ENCODE peak calls at places on chromosomes 13 and 19, in five cellular contexts. H, G, F, U and X are unnamed samples.

GRCh38 chr13:32305646-32306045 is 9.5 kb downstream of the ZAR1L start:
- DNase-seq in H (no peak), G (no peak), F (no peak), U (no peak), X (no peak)

GRCh38 chr13:40536443-40537113 is 129.9 kb downstream of the FOXO1 start:
- DNase-seq in H (peak), G (no peak), F (peak), U (no peak), X (no peak)

GRCh38 chr19:19146000-19146608 is 7.8 kb upstream of the TMEM161A start:
- DNase-seq in H (peak), G (peak), F (peak), U (peak), X (peak)

GRCh38 chr13:74040200-74040599 is 94.0 kb downstream of the KLF12 start:
- DNase-seq in H (peak), G (peak), F (peak), U (peak), X (peak)

GRCh38 chr13:21967871-21968270 is 297.0 kb downstream of the FGF9 start:
- DNase-seq in H (no peak), G (peak), F (no peak), U (no peak), X (no peak)

GRCh38 chr19:38031423-38031770 is 124.4 kb downstream of the SIPA1L3 start:
- DNase-seq in H (no peak), G (peak), F (no peak), U (no peak), X (no peak)

GRCh38 chr13:113315992-113316391 is 19.0 kb downstream of the LAMP1 start:
- DNase-seq in H (peak), G (no peak), F (no peak), U (no peak), X (no peak)

GRCh38 chr19:17680235-17680722 is 7.9 kb downstream of the UNC13A start:
- DNase-seq in H (peak), G (peak), F (peak), U (peak), X (no peak)

GRCh38 chr13:26914624-26915023 is 154.0 kb upstream of the GPR12 start:
- DNase-seq in H (no peak), G (no peak), F (no peak), U (no peak), X (no peak)

GRCh38 chr19:35167251-35168119 is 12.9 kb downstream of the FXYD5 start:
- DNase-seq in H (no peak), G (no peak), F (no peak), U (peak), X (no peak)

GRCh38 chr19:8640402-8641004 is 10.1 kb downstream of the NFILZ start:
- DNase-seq in H (peak), G (no peak), F (no peak), U (no peak), X (no peak)

GRCh38 chr13:35917252-35917941 is 213.8 kb downstream of the DCLK1 start:
- DNase-seq in H (no peak), G (no peak), F (peak), U (no peak), X (no peak)

GRCh38 chr13:46598140-46598819 is 45.3 kb downstream of the LRCH1 start:
- DNase-seq in H (no peak), G (no peak), F (no peak), U (no peak), X (no peak)

GRCh38 chr13:20582026-20582425 is 15.1 kb downstream of the IFT88 start:
- DNase-seq in H (no peak), G (no peak), F (no peak), U (no peak), X (no peak)

GRCh38 chr13:27177852-27178251 is 6.2 kb upstream of the USP12 start:
- DNase-seq in H (no peak), G (no peak), F (peak), U (peak), X (no peak)

GRCh38 chr19:15623711-15624318 is 8.8 kb downstream of the CYP4F8 start:
- DNase-seq in H (no peak), G (no peak), F (peak), U (peak), X (no peak)

GRCh38 chr19:32748497-32748896 is 28.9 kb downstream of the TDRD12 start:
- DNase-seq in H (no peak), G (no peak), F (peak), U (no peak), X (no peak)

GRCh38 chr13:48588120-48588519 is 55.2 kb upstream of the RCBTB2 start:
- DNase-seq in H (no peak), G (no peak), F (no peak), U (no peak), X (no peak)

GRCh38 chr13:112968910-112969691 is at the start of gene MCF2L:
- DNase-seq in H (no peak), G (peak), F (peak), U (peak), X (peak)

GRCh38 chr13:23440821-23441608 is 7.5 kb upstream of the SACS start:
- DNase-seq in H (no peak), G (peak), F (no peak), U (no peak), X (no peak)

GRCh38 chr13:26221721-26222522 is at the start of gene RNF6:
- DNase-seq in H (peak), G (peak), F (peak), U (peak), X (peak)

GRCh38 chr13:114126789-114127472 is 5.5 kb downstream of the RASA3 start:
- DNase-seq in H (no peak), G (no peak), F (no peak), U (no peak), X (no peak)

GRCh38 chr19:23075031-23075733 is 41.6 kb upstream of the ZNF730 start:
- DNase-seq in H (peak), G (peak), F (peak), U (peak), X (peak)

DNA sequence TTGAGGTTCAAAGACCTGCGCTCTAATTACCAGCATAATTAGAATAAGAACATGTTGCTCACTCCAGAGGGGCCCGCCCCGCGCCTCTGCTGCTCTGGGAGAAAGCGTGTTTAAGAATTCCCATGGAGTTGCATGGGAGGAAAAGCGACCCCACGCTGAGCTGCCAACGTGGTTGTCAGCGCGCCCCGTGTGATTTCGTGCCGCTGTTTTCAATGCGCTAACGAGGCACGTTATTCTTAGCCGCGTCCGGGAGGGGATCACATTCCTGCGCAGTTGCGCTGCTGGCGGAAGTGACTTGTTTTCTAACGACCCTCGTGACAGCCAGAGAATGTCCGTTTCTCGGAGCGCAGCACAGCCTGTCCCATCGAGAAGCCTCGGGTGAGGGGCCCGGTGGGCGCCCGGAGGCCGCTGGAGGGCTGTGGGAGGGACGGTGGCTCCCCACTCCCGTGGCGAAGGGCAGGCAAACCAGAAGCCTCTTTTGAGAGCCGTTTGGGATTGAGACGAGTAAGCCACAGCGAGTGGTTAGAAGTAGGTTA is 173.8 kb upstream of the SOX1 start:
- DNase-seq in H (no peak), G (no peak), F (peak), U (peak), X (peak)
- H3K9ac ChIP-seq in H (no peak), G (no peak), F (peak), U (peak), X (peak)

GRCh38 chr19:49407482-49408015 is 15.7 kb downstream of the PTH2 start:
- DNase-seq in H (no peak), G (no peak), F (no peak), U (no peak), X (no peak)
- H2BK120ac ChIP-seq in H (no peak), G (no peak), F (no peak), U (no peak), X (no peak)

GRCh38 chr19:1855040-1855827 is 7.0 kb upstream of the REXO1 start:
- DNase-seq in H (peak), G (peak), F (peak), U (peak), X (peak)
- H3K9ac ChIP-seq in H (peak), G (peak), F (peak), U (no peak), X (peak)

DNA sequence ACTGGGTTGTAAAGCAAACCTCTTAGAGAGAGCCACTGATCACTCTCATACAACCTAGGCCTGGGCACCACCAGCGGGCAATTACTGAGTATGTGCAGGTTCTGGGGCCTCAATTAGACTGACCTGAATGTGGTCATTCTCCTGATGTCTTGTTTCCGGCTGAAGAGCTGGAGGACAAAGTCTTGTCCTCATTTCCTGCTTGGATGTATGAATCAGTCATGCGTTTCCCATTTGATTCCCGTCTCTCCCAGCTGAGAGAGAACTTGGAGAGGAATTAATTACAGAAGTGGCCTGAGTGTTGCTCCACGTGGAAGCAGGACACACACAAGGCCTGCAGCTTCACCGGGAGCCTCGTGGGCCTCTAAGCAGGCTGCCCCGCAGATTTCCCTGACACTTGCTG is 799.3 kb upstream of the ARGLU1 start:
- DNase-seq in H (no peak), G (peak), F (no peak), U (no peak), X (no peak)
- H2BK120ac ChIP-seq in H (no peak), G (peak), F (no peak), U (no peak), X (no peak)

GRCh38 chr19:48678201-48678600 is 5.4 kb upstream of the NTN5 start:
- DNase-seq in H (no peak), G (no peak), F (no peak), U (no peak), X (no peak)

GRCh38 chr19:48676487-48676886 is 3.7 kb upstream of the NTN5 start:
- DNase-seq in H (no peak), G (no peak), F (no peak), U (no peak), X (no peak)

GRCh38 chr19:48674216-48674809 is 1.5 kb upstream of the NTN5 start:
- DNase-seq in H (no peak), G (no peak), F (no peak), U (peak), X (no peak)

GRCh38 chr19:48674921-48675824 is 2.4 kb upstream of the NTN5 start:
- DNase-seq in H (peak), G (peak), F (peak), U (peak), X (peak)

GRCh38 chr19:48676887-48677286 is 4.1 kb upstream of the NTN5 start:
- DNase-seq in H (peak), G (no peak), F (no peak), U (no peak), X (no peak)
- H3K9ac ChIP-seq in H (no peak), G (no peak), F (no peak), U (no peak), X (no peak)

GRCh38 chr13:110392510-110393233 is 85.6 kb downstream of the COL4A2 start:
- DNase-seq in H (no peak), G (peak), F (peak), U (no peak), X (no peak)

GRCh38 chr13:110391273-110391672 is 84.2 kb downstream of the COL4A2 start:
- DNase-seq in H (no peak), G (peak), F (no peak), U (no peak), X (no peak)

GRCh38 chr13:110390572-110390971 is 83.5 kb downstream of the COL4A2 start:
- DNase-seq in H (peak), G (peak), F (no peak), U (no peak), X (no peak)

GRCh38 chr13:110387451-110388140 is 80.5 kb downstream of the COL4A2 start:
- DNase-seq in H (peak), G (peak), F (peak), U (peak), X (no peak)

DNA sequence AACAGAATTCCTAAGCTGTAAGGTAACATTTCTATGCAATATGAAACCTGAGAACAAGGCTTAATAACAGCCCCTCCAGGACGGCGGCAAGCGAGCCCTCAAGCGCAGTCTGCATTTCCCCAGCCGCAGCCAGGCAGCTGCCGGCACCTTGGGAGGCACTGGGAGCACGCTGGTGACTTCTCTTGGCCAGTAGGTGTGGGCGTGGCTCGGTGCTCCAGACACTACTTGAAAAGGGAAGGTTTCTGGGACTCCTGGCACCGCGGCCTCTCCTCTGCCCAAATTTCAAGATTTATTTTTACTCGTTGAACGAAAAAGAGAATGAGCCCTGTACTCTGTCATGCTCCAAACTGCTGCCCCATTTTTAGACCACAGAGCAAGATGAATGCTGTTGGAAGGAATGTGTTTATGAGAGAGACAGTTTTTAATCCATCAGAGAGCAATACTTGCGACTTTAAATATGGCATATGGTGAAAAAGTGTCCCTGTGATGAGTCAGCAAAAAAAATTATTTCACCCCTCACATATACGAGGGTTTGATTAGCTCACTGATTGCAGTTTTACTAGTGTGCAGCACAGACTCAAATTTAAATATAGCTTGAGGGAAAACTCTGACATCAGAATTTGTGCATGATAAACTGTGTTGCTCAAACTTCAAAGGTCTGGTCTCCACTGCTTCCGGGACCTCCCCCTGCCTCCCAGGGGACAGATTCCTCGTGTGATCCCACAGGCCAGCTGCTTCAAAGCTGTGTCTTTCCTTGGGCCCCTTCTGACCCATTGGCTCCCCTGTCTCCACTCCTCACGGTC is 81.3 kb downstream of the COL4A2 start:
- DNase-seq in H (peak), G (peak), F (peak), U (peak), X (no peak)
- H2BK120ac ChIP-seq in H (peak), G (peak), F (no peak), U (no peak), X (peak)

GRCh38 chr19:45607071-45608029 is 5.3 kb upstream of the GPR4 start:
- DNase-seq in H (peak), G (peak), F (peak), U (peak), X (peak)
- H3K9ac ChIP-seq in H (no peak), G (no peak), F (peak), U (peak), X (peak)